ENCODE peak calls at places on chromosomes 1 and 21, in nine cellular contexts. One of them, this sample, is unnamed.

GRCh38 chr1:225508538-225509375 is 80.9 kb upstream of the LBR start:
- DNase-seq in lower lobe of right lung: no peak
- DNase-seq in HFFc6: peak
- DNase-seq in neuronal stem cell: peak
- DNase-seq in keratinocyte: peak
- DNase-seq in HL-60: no peak
- DNase-seq in transverse colon: no peak
- DNase-seq in aorta: no peak
- DNase-seq in progenitor cell of endocrine pancreas: no peak
- DNase-seq in this sample: no peak

GRCh38 chr1:66758247-66758755 is 6.0 kb downstream of the DYNLT5 start:
- DNase-seq in progenitor cell of endocrine pancreas: no peak
- DNase-seq in neuronal stem cell: no peak
- DNase-seq in lower lobe of right lung: no peak
- DNase-seq in HL-60: no peak
- DNase-seq in HFFc6: no peak
- DNase-seq in aorta: no peak
- DNase-seq in transverse colon: no peak
- DNase-seq in keratinocyte: no peak
- DNase-seq in this sample: no peak

GRCh38 chr1:157356611-157357010 is 195.7 kb downstream of the FCRL5 start:
- DNase-seq in HL-60: no peak
- DNase-seq in keratinocyte: no peak
- DNase-seq in transverse colon: no peak
- DNase-seq in lower lobe of right lung: no peak
- DNase-seq in progenitor cell of endocrine pancreas: no peak
- DNase-seq in HFFc6: no peak
- DNase-seq in neuronal stem cell: no peak
- DNase-seq in aorta: no peak
- DNase-seq in this sample: no peak

GRCh38 chr1:32801096-32801713 is 16.0 kb downstream of the YARS1 start:
- DNase-seq in progenitor cell of endocrine pancreas: no peak
- DNase-seq in HL-60: no peak
- DNase-seq in keratinocyte: no peak
- DNase-seq in HFFc6: peak
- DNase-seq in aorta: no peak
- DNase-seq in lower lobe of right lung: no peak
- DNase-seq in neuronal stem cell: no peak
- DNase-seq in transverse colon: no peak
- DNase-seq in this sample: no peak

GRCh38 chr1:93735722-93736121 is 54.1 kb upstream of the BCAR3 start:
- DNase-seq in transverse colon: no peak
- DNase-seq in aorta: no peak
- DNase-seq in lower lobe of right lung: no peak
- DNase-seq in HFFc6: peak
- DNase-seq in keratinocyte: no peak
- DNase-seq in neuronal stem cell: no peak
- DNase-seq in progenitor cell of endocrine pancreas: no peak
- DNase-seq in HL-60: no peak
- DNase-seq in this sample: no peak

GRCh38 chr1:4980211-4980610 is 325.8 kb downstream of the AJAP1 start:
- DNase-seq in neuronal stem cell: no peak
- DNase-seq in progenitor cell of endocrine pancreas: no peak
- DNase-seq in lower lobe of right lung: no peak
- DNase-seq in transverse colon: no peak
- DNase-seq in HFFc6: no peak
- DNase-seq in aorta: peak
- DNase-seq in keratinocyte: no peak
- DNase-seq in HL-60: no peak
- DNase-seq in this sample: no peak

GRCh38 chr21:35850542-35851103 is 209.7 kb downstream of the SETD4 start:
- DNase-seq in keratinocyte: no peak
- DNase-seq in lower lobe of right lung: no peak
- DNase-seq in progenitor cell of endocrine pancreas: no peak
- DNase-seq in aorta: no peak
- DNase-seq in HL-60: no peak
- DNase-seq in HFFc6: peak
- DNase-seq in transverse colon: no peak
- DNase-seq in neuronal stem cell: no peak
- DNase-seq in this sample: no peak

GRCh38 chr1:18876210-18876609 is 16.8 kb upstream of the TAS1R2 start:
- DNase-seq in neuronal stem cell: no peak
- DNase-seq in HL-60: no peak
- DNase-seq in keratinocyte: no peak
- DNase-seq in aorta: no peak
- DNase-seq in lower lobe of right lung: no peak
- DNase-seq in transverse colon: no peak
- DNase-seq in progenitor cell of endocrine pancreas: no peak
- DNase-seq in HFFc6: no peak
- DNase-seq in this sample: no peak

GRCh38 chr1:3468236-3469103 is 14.0 kb downstream of the ARHGEF16 start:
- DNase-seq in aorta: peak
- DNase-seq in HL-60: no peak
- DNase-seq in keratinocyte: no peak
- DNase-seq in progenitor cell of endocrine pancreas: no peak
- DNase-seq in transverse colon: peak
- DNase-seq in neuronal stem cell: no peak
- DNase-seq in HFFc6: no peak
- DNase-seq in lower lobe of right lung: peak
- DNase-seq in this sample: no peak